ENCODE peak calls at places on chromosomes 3 and 15, in five cellular contexts. One of them, this sample, is unnamed.

GRCh38 chr3:72271215-72271614 is 486.3 kb upstream of the PROK2 start:
- DNase-seq in KG1: no peak
- DNase-seq in dorsolateral prefrontal cortex: no peak
- DNase-seq in SW 1271: no peak
- DNase-seq in GM18507: no peak
- DNase-seq in this sample: no peak

GRCh38 chr15:82944038-82944437 is 8.5 kb downstream of the HOMER2 start:
- DNase-seq in dorsolateral prefrontal cortex: peak
- DNase-seq in GM18507: no peak
- DNase-seq in KG1: no peak
- DNase-seq in SW 1271: no peak
- DNase-seq in this sample: no peak

GRCh38 chr3:101816215-101817149 is 32.8 kb upstream of the NFKBIZ start:
- DNase-seq in GM18507: no peak
- DNase-seq in dorsolateral prefrontal cortex: no peak
- DNase-seq in KG1: no peak
- DNase-seq in SW 1271: no peak
- DNase-seq in this sample: no peak

GRCh38 chr15:45858491-45858890 is 223.7 kb downstream of the SQOR start:
- DNase-seq in SW 1271: no peak
- DNase-seq in KG1: no peak
- DNase-seq in GM18507: no peak
- DNase-seq in dorsolateral prefrontal cortex: no peak
- DNase-seq in this sample: no peak

GRCh38 chr15:57667171-57667924 is 39.2 kb upstream of the POLR2M start:
- DNase-seq in dorsolateral prefrontal cortex: no peak
- DNase-seq in GM18507: no peak
- DNase-seq in KG1: no peak
- DNase-seq in SW 1271: peak
- DNase-seq in this sample: peak

GRCh38 chr3:37680393-37680792 is 181.3 kb upstream of the CTDSPL start:
- DNase-seq in KG1: no peak
- DNase-seq in SW 1271: no peak
- DNase-seq in GM18507: no peak
- DNase-seq in dorsolateral prefrontal cortex: no peak
- DNase-seq in this sample: no peak

GRCh38 chr3:150147776-150148175 is 177.1 kb upstream of the PFN2 start:
- DNase-seq in KG1: no peak
- DNase-seq in SW 1271: no peak
- DNase-seq in GM18507: no peak
- DNase-seq in dorsolateral prefrontal cortex: no peak
- DNase-seq in this sample: peak

GRCh38 chr15:66629817-66630576 is 64.2 kb upstream of the LCTL start:
- DNase-seq in GM18507: no peak
- DNase-seq in KG1: no peak
- DNase-seq in dorsolateral prefrontal cortex: no peak
- DNase-seq in SW 1271: no peak
- DNase-seq in this sample: no peak

GRCh38 chr15:88637841-88638625 is 783 bp upstream of the ISG20 start:
- DNase-seq in GM18507: no peak
- DNase-seq in dorsolateral prefrontal cortex: no peak
- DNase-seq in SW 1271: peak
- DNase-seq in KG1: no peak
- DNase-seq in this sample: no peak

This sample was measured in NCI-H510A treated with DMSO at 0.1 percent for 48 hours.